ENCODE peak calls at places on chromosomes 4 and X, in nine cellular contexts. Y, C, Z, I, R, K, B, V and U are unnamed samples.

GRCh38 chrX:48937065-48937907 is 18.5 kb upstream of the PIM2 start:
- DNase-seq in Y (peak; percentile 36), C (no peak), Z (no peak), I (peak; percentile 84), R (peak; percentile 49), K (peak; percentile 51), B (peak; percentile 72), V (no peak), U (peak; percentile 81)

GRCh38 chr4:153114771-153115321 is 89.4 kb upstream of the TRIM2 start:
- DNase-seq in Y (peak; percentile 78), C (peak; percentile 90), Z (no peak), I (no peak), R (no peak), K (peak; percentile 89), B (peak; percentile 47), V (peak; percentile 29), U (no peak)

GRCh38 chrX:153873282-153874090 is 12.5 kb downstream of the L1CAM start:
- DNase-seq in Y (no peak), C (no peak), Z (no peak), I (no peak), R (no peak), K (no peak), B (no peak), V (no peak), U (no peak)

GRCh38 chr4:139247241-139247640 is 32.8 kb downstream of the MGARP start:
- DNase-seq in Y (peak; percentile 38), C (no peak), Z (no peak), I (no peak), R (no peak), K (peak; percentile 54), B (no peak), V (no peak), U (no peak)

GRCh38 chr4:128471576-128471975 is 184.0 kb upstream of the PGRMC2 start:
- DNase-seq in Y (peak; percentile 16), C (no peak), Z (no peak), I (no peak), R (no peak), K (peak; percentile 12), B (no peak), V (no peak), U (no peak)

GRCh38 chr4:147139455-147140198 is 194.0 kb upstream of the TTC29 start:
- DNase-seq in Y (no peak), C (no peak), Z (no peak), I (no peak), R (no peak), K (no peak), B (no peak), V (no peak), U (peak; percentile 7)

GRCh38 chr4:109298279-109299010 is 4.0 kb downstream of the COL25A1 start:
- DNase-seq in Y (peak; percentile 11), C (no peak), Z (no peak), I (no peak), R (no peak), K (no peak), B (no peak), V (peak; percentile 41), U (no peak)

GRCh38 chr4:138967313-138967712 is 48.3 kb upstream of the NOCT start:
- DNase-seq in Y (no peak), C (no peak), Z (no peak), I (no peak), R (no peak), K (no peak), B (no peak), V (peak; percentile 41), U (peak; percentile 12)

GRCh38 chrX:40152706-40153334 is 55.1 kb upstream of the BCOR start:
- DNase-seq in Y (no peak), C (no peak), Z (peak; percentile 40), I (peak; percentile 52), R (no peak), K (no peak), B (peak; percentile 81), V (peak; percentile 44), U (no peak)

GRCh38 chrX:40154229-40154852 is 56.6 kb upstream of the BCOR start:
- DNase-seq in Y (no peak), C (no peak), Z (peak; percentile 39), I (no peak), R (no peak), K (no peak), B (no peak), V (peak; percentile 73), U (no peak)

GRCh38 chrX:40154853-40155616 is 57.3 kb upstream of the BCOR start:
- DNase-seq in Y (no peak), C (no peak), Z (peak; percentile 76), I (peak; percentile 66), R (no peak), K (no peak), B (peak; percentile 81), V (peak; percentile 80), U (no peak)

GRCh38 chrX:40152173-40152705 is 54.5 kb upstream of the BCOR start:
- DNase-seq in Y (no peak), C (no peak), Z (peak; percentile 20), I (peak; percentile 51), R (no peak), K (no peak), B (peak; percentile 55), V (no peak), U (no peak)

DNA sequence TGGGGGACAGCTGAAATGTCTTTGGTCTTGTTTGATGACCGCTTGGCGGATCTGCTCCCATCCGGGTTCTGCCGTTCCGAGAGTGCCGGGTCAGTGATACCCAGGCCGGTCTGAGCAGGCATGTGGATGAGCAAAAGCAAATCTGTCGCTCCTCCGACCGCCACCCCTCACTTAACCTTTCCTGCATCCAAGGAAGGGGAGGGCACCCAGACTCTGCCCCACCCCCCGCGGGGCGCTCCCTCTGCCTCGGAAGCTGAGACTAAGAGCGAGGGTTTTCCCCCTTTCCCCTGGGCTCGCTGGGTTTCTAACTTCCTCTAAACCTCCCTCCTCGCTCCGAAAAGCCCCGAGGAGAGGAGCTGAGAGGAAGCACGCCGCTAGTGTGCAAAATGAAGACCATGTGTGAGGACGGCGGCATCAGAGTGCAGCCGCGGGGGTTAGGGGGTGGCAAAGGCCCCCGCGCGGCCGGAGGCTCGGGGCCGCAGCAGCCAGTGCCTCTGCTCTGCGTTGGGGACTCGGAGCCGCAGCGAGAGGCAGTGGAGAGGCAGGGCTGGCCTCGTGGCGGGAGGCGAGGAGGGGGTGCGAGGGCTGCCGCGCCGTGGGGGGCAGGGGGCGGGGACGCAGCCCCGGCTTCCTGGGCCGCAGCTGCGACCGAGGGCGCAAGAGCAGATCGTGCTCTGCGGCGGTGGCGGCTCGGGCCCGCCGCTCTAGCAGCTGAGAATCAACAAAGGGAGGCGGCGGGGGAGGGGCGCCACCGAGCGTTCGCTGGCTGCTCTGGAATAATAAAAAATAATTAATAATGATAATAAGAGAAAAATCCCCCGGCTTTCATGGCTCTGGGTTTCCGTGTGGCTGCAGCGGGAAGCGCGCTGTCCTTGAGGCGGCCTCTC is 55.8 kb upstream of the BCOR start:
- DNase-seq in Y (no peak), C (no peak), Z (peak; percentile 58), I (peak; percentile 68), R (peak; percentile 3), K (no peak), B (peak; percentile 54), V (peak; percentile 76), U (no peak)
- H3K4me3 ChIP-seq in Y (peak overlapping the region; percentile 46), C (no peak overlapping the region), Z (peak overlapping the region; percentile 3), I (peak overlapping the region; percentile 30), R (peak overlapping the region; percentile 46), K (peak overlapping the region; percentile 43), B (peak overlapping the region; percentile 49), V (peak overlapping the region; percentile 36), U (peak overlapping the region; percentile 45)

GRCh38 chrX:149830192-149830873 is 48.6 kb downstream of the MAGEA9 start:
- DNase-seq in Y (peak; percentile 28), C (peak; percentile 42), Z (no peak), I (no peak), R (no peak), K (peak; percentile 38), B (no peak), V (peak; percentile 33), U (no peak)

GRCh38 chrX:149829751-149830191 is 48.0 kb downstream of the MAGEA9 start:
- DNase-seq in Y (peak; percentile 71), C (peak; percentile 88), Z (no peak), I (no peak), R (no peak), K (peak; percentile 77), B (no peak), V (no peak), U (peak; percentile 7)

GRCh38 chrX:149827254-149827653 is 45.5 kb downstream of the MAGEA9 start:
- DNase-seq in Y (no peak), C (no peak), Z (no peak), I (no peak), R (no peak), K (no peak), B (no peak), V (no peak), U (no peak)

DNA sequence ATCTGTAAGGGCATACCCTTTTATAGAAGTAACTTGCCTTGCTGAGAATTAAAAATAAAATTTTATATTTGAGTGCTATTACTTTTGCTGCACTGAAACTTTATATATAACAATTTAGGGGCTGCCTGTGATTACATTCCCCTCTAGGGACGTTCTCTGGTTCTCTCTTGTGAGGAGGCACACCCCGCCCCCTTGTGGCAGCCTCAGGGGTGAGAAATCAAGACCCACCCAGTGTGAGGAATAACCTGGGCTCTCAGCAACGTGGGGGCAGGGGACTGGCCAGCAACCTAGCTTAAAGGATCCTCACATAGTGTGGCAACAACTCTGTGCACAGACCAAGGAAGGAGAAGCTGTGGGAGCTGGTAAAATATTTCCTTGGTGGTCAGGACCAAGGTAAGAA is 43.7 kb downstream of the MAGEA9 start:
- DNase-seq in Y (peak; percentile 22), C (no peak), Z (no peak), I (peak; percentile 14), R (no peak), K (no peak), B (no peak), V (no peak), U (no peak)
- TF ChIP-seq CTCF in Y (peak; percentile 46), C (peak; percentile 22), Z (no peak), I (peak; percentile 9), R (no peak), K (peak; percentile 17), B (peak; percentile 2), V (peak; percentile 22), U (peak; percentile 42)

GRCh38 chrX:46627700-46628405 is 54.3 kb downstream of the CHST7 start:
- DNase-seq in Y (no peak), C (no peak), Z (no peak), I (no peak), R (no peak), K (no peak), B (no peak), V (no peak), U (no peak)

GRCh38 chrX:46626566-46626965 is 53.0 kb downstream of the CHST7 start:
- DNase-seq in Y (no peak), C (no peak), Z (no peak), I (no peak), R (no peak), K (no peak), B (no peak), V (no peak), U (peak; percentile 43)

GRCh38 chrX:46628406-46629371 is 55.1 kb downstream of the CHST7 start:
- DNase-seq in Y (peak; percentile 35), C (no peak), Z (peak; percentile 38), I (peak; percentile 16), R (no peak), K (peak; percentile 42), B (no peak), V (no peak), U (peak; percentile 75)

GRCh38 chrX:46624090-46624786 is 50.7 kb downstream of the CHST7 start:
- DNase-seq in Y (no peak), C (no peak), Z (no peak), I (no peak), R (no peak), K (no peak), B (no peak), V (no peak), U (no peak)

GRCh38 chrX:46627044-46627443 is 53.5 kb downstream of the CHST7 start:
- DNase-seq in Y (no peak), C (no peak), Z (no peak), I (no peak), R (no peak), K (no peak), B (no peak), V (no peak), U (no peak)
- H3K4me3 ChIP-seq in Y (no peak overlapping the region), C (no peak overlapping the region), Z (no peak overlapping the region), I (no peak overlapping the region), R (no peak overlapping the region), K (no peak overlapping the region), B (no peak overlapping the region), V (no peak overlapping the region), U (no peak overlapping the region)

GRCh38 chr4:182103614-182104319 is 139.4 kb upstream of the TENM3 start:
- DNase-seq in Y (no peak), C (no peak), Z (no peak), I (no peak), R (no peak), K (no peak), B (no peak), V (no peak), U (no peak)
- TF ChIP-seq CTCF in Y (no peak), C (no peak), Z (no peak), I (no peak), R (no peak), K (no peak), B (no peak), V (no peak), U (no peak)